ENCODE peak calls at places on chromosomes 2 and 18, in eight cellular contexts. One of them, this sample, is unnamed.

GRCh38 chr2:222341328-222341727 is 42.5 kb upstream of the PAX3 start:
- DNase-seq in H1: no peak
- DNase-seq in endothelial cell of umbilical vein: no peak
- DNase-seq in HCT116: no peak
- DNase-seq in A549: no peak
- DNase-seq in HepG2: no peak
- DNase-seq in GM12878: no peak
- DNase-seq in K562: no peak
- DNase-seq in this sample: no peak

GRCh38 chr2:170243118-170243837 is 65.3 kb downstream of the MYO3B start:
- DNase-seq in H1: no peak
- DNase-seq in endothelial cell of umbilical vein: no peak
- DNase-seq in HCT116: no peak
- DNase-seq in A549: no peak
- DNase-seq in HepG2: no peak
- DNase-seq in GM12878: no peak
- DNase-seq in K562: peak; percentile 68
- DNase-seq in this sample: no peak

GRCh38 chr2:112276954-112277353 is 1.6 kb downstream of the ZC3H6 start:
- DNase-seq in H1: no peak
- DNase-seq in endothelial cell of umbilical vein: no peak
- DNase-seq in HCT116: no peak
- DNase-seq in A549: no peak
- DNase-seq in HepG2: no peak
- DNase-seq in GM12878: no peak
- DNase-seq in K562: no peak
- DNase-seq in this sample: no peak

GRCh38 chr2:201233192-201234166 is 26.9 kb upstream of the CASP8 start:
- DNase-seq in H1: peak; percentile 27
- DNase-seq in endothelial cell of umbilical vein: no peak
- DNase-seq in HCT116: peak; percentile 83
- DNase-seq in A549: peak; percentile 79
- DNase-seq in HepG2: peak; percentile 96
- DNase-seq in GM12878: peak; percentile 91
- DNase-seq in K562: peak; percentile 80
- DNase-seq in this sample: peak; percentile 97

GRCh38 chr2:72936669-72937355 is 19.5 kb downstream of the EMX1 start:
- DNase-seq in H1: no peak
- DNase-seq in endothelial cell of umbilical vein: no peak
- DNase-seq in HCT116: no peak
- DNase-seq in A549: no peak
- DNase-seq in HepG2: no peak
- DNase-seq in GM12878: no peak
- DNase-seq in K562: no peak
- DNase-seq in this sample: no peak

GRCh38 chr2:209772316-209772715 is 684 bp downstream of the UNC80 start:
- DNase-seq in H1: no peak
- DNase-seq in endothelial cell of umbilical vein: no peak
- DNase-seq in HCT116: no peak
- DNase-seq in A549: no peak
- DNase-seq in HepG2: no peak
- DNase-seq in GM12878: no peak
- DNase-seq in K562: no peak
- DNase-seq in this sample: no peak

GRCh38 chr2:176424756-176425155 is 155.5 kb downstream of the MTX2 start:
- DNase-seq in H1: no peak
- DNase-seq in endothelial cell of umbilical vein: no peak
- DNase-seq in HCT116: no peak
- DNase-seq in A549: no peak
- DNase-seq in HepG2: no peak
- DNase-seq in GM12878: no peak
- DNase-seq in K562: no peak
- DNase-seq in this sample: no peak

GRCh38 chr18:9824862-9825479 is 60.8 kb upstream of the TXNDC2 start:
- DNase-seq in H1: no peak
- DNase-seq in endothelial cell of umbilical vein: no peak
- DNase-seq in HCT116: no peak
- DNase-seq in A549: no peak
- DNase-seq in HepG2: no peak
- DNase-seq in GM12878: no peak
- DNase-seq in K562: no peak
- DNase-seq in this sample: no peak

GRCh38 chr18:63363951-63364350 is 3.1 kb downstream of the KDSR start:
- DNase-seq in H1: no peak
- DNase-seq in endothelial cell of umbilical vein: no peak
- DNase-seq in HCT116: no peak
- DNase-seq in A549: no peak
- DNase-seq in HepG2: no peak
- DNase-seq in GM12878: no peak
- DNase-seq in K562: no peak
- DNase-seq in this sample: peak; percentile 12

GRCh38 chr2:32453242-32454062 is 96.6 kb downstream of the BIRC6 start:
- DNase-seq in H1: no peak
- DNase-seq in endothelial cell of umbilical vein: peak; percentile 59
- DNase-seq in HCT116: no peak
- DNase-seq in A549: no peak
- DNase-seq in HepG2: peak; percentile 53
- DNase-seq in GM12878: no peak
- DNase-seq in K562: no peak
- DNase-seq in this sample: no peak

GRCh38 chr2:59761966-59762365 is 791.5 kb downstream of the BCL11A start:
- DNase-seq in H1: no peak
- DNase-seq in endothelial cell of umbilical vein: no peak
- DNase-seq in HCT116: no peak
- DNase-seq in A549: no peak
- DNase-seq in HepG2: peak; percentile 43
- DNase-seq in GM12878: no peak
- DNase-seq in K562: no peak
- DNase-seq in this sample: peak; percentile 18

GRCh38 chr18:22179174-22179573 is 9.8 kb downstream of the GATA6 start:
- DNase-seq in H1: no peak
- DNase-seq in endothelial cell of umbilical vein: peak; percentile 75
- DNase-seq in HCT116: no peak
- DNase-seq in A549: no peak
- DNase-seq in HepG2: no peak
- DNase-seq in GM12878: no peak
- DNase-seq in K562: no peak
- DNase-seq in this sample: no peak

GRCh38 chr2:113220970-113221708 is 47.4 kb downstream of the PSD4 start:
- DNase-seq in H1: no peak
- DNase-seq in endothelial cell of umbilical vein: no peak
- DNase-seq in HCT116: no peak
- DNase-seq in A549: peak; percentile 33
- DNase-seq in HepG2: no peak
- DNase-seq in GM12878: no peak
- DNase-seq in K562: no peak
- DNase-seq in this sample: no peak

GRCh38 chr18:36311026-36311570 is 13.6 kb downstream of the FHOD3 start:
- DNase-seq in H1: no peak
- DNase-seq in endothelial cell of umbilical vein: no peak
- DNase-seq in HCT116: no peak
- DNase-seq in A549: no peak
- DNase-seq in HepG2: no peak
- DNase-seq in GM12878: no peak
- DNase-seq in K562: no peak
- DNase-seq in this sample: no peak

GRCh38 chr18:27921904-27922541 is 254.9 kb downstream of the CDH2 start:
- DNase-seq in H1: no peak
- DNase-seq in endothelial cell of umbilical vein: no peak
- DNase-seq in HCT116: peak; percentile 32
- DNase-seq in A549: peak; percentile 5
- DNase-seq in HepG2: peak; percentile 10
- DNase-seq in GM12878: no peak
- DNase-seq in K562: no peak
- DNase-seq in this sample: no peak

GRCh38 chr2:120442923-120443571 is 97.1 kb downstream of the INHBB start:
- DNase-seq in H1: peak; percentile 70
- DNase-seq in endothelial cell of umbilical vein: no peak
- DNase-seq in HCT116: peak; percentile 63
- DNase-seq in A549: no peak
- DNase-seq in HepG2: no peak
- DNase-seq in GM12878: no peak
- DNase-seq in K562: peak; percentile 83
- DNase-seq in this sample: no peak

GRCh38 chr2:174153757-174154680 is 94.3 kb downstream of the OLA1 start:
- DNase-seq in H1: no peak
- DNase-seq in endothelial cell of umbilical vein: peak; percentile 52
- DNase-seq in HCT116: no peak
- DNase-seq in A549: no peak
- DNase-seq in HepG2: no peak
- DNase-seq in GM12878: no peak
- DNase-seq in K562: no peak
- DNase-seq in this sample: peak; percentile 39

GRCh38 chr2:57869763-57870344 is 176.8 kb upstream of the VRK2 start:
- DNase-seq in H1: no peak
- DNase-seq in endothelial cell of umbilical vein: no peak
- DNase-seq in HCT116: no peak
- DNase-seq in A549: no peak
- DNase-seq in HepG2: no peak
- DNase-seq in GM12878: no peak
- DNase-seq in K562: no peak
- DNase-seq in this sample: no peak

GRCh38 chr18:11995445-11996189 is 14.3 kb downstream of the IMPA2 start:
- DNase-seq in H1: no peak
- DNase-seq in endothelial cell of umbilical vein: peak; percentile 82
- DNase-seq in HCT116: peak; percentile 41
- DNase-seq in A549: peak; percentile 63
- DNase-seq in HepG2: peak; percentile 75
- DNase-seq in GM12878: no peak
- DNase-seq in K562: peak; percentile 79
- DNase-seq in this sample: peak; percentile 83

GRCh38 chr18:50128506-50129271 is 66.3 kb downstream of the MYO5B start:
- DNase-seq in H1: no peak
- DNase-seq in endothelial cell of umbilical vein: no peak
- DNase-seq in HCT116: no peak
- DNase-seq in A549: no peak
- DNase-seq in HepG2: peak; percentile 34
- DNase-seq in GM12878: no peak
- DNase-seq in K562: no peak
- DNase-seq in this sample: no peak

GRCh38 chr2:74290066-74290465 is 53.1 kb downstream of the SLC4A5 start:
- DNase-seq in H1: no peak
- DNase-seq in endothelial cell of umbilical vein: no peak
- DNase-seq in HCT116: no peak
- DNase-seq in A549: no peak
- DNase-seq in HepG2: no peak
- DNase-seq in GM12878: no peak
- DNase-seq in K562: no peak
- DNase-seq in this sample: no peak
- TF ChIP-seq MAX in H1: no peak
- TF ChIP-seq MAX in endothelial cell of umbilical vein: no peak
- TF ChIP-seq MAX in HCT116: no peak
- TF ChIP-seq MAX in A549: no peak
- TF ChIP-seq MAX in HepG2: no peak
- TF ChIP-seq MAX in GM12878: no peak
- TF ChIP-seq MAX in K562: no peak
- TF ChIP-seq MAX in this sample: no peak

DNA sequence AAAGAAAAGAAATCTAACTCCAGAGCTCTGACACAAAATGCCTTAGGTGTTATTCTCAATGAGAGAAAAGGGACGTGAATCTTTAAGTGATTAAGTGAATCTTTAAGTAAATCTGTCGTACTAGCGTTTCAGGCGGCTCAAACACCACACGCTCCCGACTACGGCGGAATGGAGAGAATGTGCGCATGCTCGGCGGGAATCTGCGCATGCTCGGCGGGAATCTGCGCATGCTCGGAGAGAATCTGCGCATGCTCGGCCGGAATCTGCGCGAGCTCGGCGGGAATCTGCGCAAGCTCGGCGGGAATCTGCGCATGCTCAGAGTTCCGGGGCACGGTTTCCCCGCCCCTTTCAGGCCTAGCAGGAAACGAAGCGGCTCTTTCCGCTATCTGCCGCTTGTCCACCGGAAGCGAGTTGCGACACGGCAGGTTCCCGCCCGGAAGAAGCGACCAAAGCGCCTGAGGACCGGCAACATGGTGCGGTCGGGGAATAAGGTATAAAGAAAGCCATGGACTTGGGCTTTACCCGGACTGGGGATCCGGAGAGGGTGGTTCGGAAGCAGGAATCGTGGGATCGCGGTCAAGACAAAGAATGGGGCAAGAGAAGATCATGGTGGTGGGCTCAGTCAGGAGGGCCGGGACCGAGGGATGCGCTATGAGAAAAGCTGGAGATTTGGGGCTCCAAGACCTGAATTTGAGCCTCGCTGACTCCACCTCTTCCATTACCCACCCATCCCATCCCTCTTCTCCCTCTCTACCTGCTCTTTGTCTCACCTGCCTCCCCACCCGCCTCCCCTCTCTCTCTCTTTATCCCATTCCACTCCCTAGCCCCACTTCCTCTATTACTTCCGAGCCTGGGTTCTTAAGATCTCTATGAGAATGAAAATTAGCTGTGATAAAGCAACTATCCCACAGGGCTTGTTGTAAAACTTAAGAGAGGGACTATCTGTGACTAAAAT is at the start of gene XRCC5:
- DNase-seq in H1: peak; percentile 98
- DNase-seq in endothelial cell of umbilical vein: peak; percentile 99
- DNase-seq in HCT116: peak; percentile 92
- DNase-seq in A549: peak; percentile 74
- DNase-seq in HepG2: peak; percentile 96
- DNase-seq in GM12878: peak; percentile 96
- DNase-seq in K562: peak; percentile 94
- DNase-seq in this sample: peak; percentile 98
- TF ChIP-seq POLR2A in H1: peak; percentile 77
- TF ChIP-seq POLR2A in endothelial cell of umbilical vein: peak; percentile 77
- TF ChIP-seq POLR2A in HCT116: peak; percentile 85
- TF ChIP-seq POLR2A in A549: peak; percentile 61
- TF ChIP-seq POLR2A in HepG2: peak; percentile 91
- TF ChIP-seq POLR2A in GM12878: peak; percentile 94
- TF ChIP-seq POLR2A in K562: peak; percentile 93
- TF ChIP-seq POLR2A in this sample: peak; percentile 60

DNA sequence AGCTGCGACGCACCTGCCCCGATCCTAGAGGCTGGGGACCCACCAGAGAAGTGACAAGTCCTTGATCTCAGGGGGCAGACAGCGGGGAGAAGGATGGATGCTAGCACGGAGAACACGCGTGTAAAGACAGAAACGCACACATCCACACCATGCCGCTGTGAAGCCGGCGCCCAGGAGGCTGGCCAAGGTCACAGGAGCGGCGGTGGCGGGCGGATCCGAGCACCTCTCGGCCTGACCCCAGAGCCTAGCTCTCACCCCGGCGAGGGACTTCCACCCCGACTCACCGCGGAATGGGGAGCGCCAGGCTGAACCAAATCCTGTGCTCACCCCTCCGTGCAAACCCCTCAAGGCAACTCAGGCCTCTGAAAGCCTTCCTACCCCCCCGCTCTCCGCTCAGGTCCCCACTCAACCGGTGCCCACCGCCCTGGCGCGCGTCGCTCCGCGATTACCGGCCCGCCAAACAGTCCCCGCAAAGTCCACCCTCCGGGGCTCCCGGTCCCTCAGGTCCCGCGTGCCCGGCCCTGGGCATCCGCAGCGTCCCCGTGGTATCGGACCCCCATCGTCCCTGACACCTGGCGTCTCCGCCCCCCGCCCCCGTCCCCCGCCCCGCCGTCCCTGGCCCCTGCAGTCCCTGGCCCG is 455 bp upstream of the LRRFIP1 start:
- DNase-seq in H1: no peak
- DNase-seq in endothelial cell of umbilical vein: no peak
- DNase-seq in HCT116: no peak
- DNase-seq in A549: no peak
- DNase-seq in HepG2: no peak
- DNase-seq in GM12878: no peak
- DNase-seq in K562: no peak
- DNase-seq in this sample: no peak
- H3K4me3 ChIP-seq in H1: peak overlapping the region; percentile 75
- H3K4me3 ChIP-seq in endothelial cell of umbilical vein: peak overlapping the region; percentile 42
- H3K4me3 ChIP-seq in HCT116: no peak overlapping the region
- H3K4me3 ChIP-seq in A549: peak overlapping the region; percentile 72
- H3K4me3 ChIP-seq in HepG2: peak overlapping the region; percentile 76
- H3K4me3 ChIP-seq in GM12878: no peak overlapping the region
- H3K4me3 ChIP-seq in K562: no peak overlapping the region
- H3K4me3 ChIP-seq in this sample: no peak overlapping the region

GRCh38 chr2:196160101-196160500 is 11.3 kb downstream of the STK17B start:
- DNase-seq in H1: no peak
- DNase-seq in endothelial cell of umbilical vein: peak; percentile 60
- DNase-seq in HCT116: peak; percentile 57
- DNase-seq in A549: no peak
- DNase-seq in HepG2: no peak
- DNase-seq in GM12878: peak; percentile 86
- DNase-seq in K562: peak; percentile 47
- DNase-seq in this sample: peak; percentile 98
- TF ChIP-seq MAX in H1: no peak
- TF ChIP-seq MAX in endothelial cell of umbilical vein: no peak
- TF ChIP-seq MAX in HCT116: peak; percentile 22
- TF ChIP-seq MAX in A549: no peak
- TF ChIP-seq MAX in HepG2: no peak
- TF ChIP-seq MAX in GM12878: no peak
- TF ChIP-seq MAX in K562: no peak
- TF ChIP-seq MAX in this sample: no peak

This sample was measured in NB4.